ENCODE peak calls at places on chromosomes 13 and 19, in four cellular contexts. One of them, this sample, is unnamed.

GRCh38 chr13:68257111-68257842 is 1027.1 kb upstream of the PCDH9 start:
- DNase-seq in hypothalamus: no peak
- DNase-seq in stimulated activated effector memory CD8-positive, alpha-beta T cell treated with anti-CD3 and anti-CD28 coated beads, Interleukin-12 subunit alpha, Interleukin-12 subunit beta, amount 100 ng/mL, for 72 hours: no peak
- DNase-seq in left ventricle myocardium inferior: no peak
- DNase-seq in this sample: no peak

GRCh38 chr13:60627071-60627686 is 230.2 kb downstream of the TDRD3 start:
- DNase-seq in hypothalamus: no peak
- DNase-seq in stimulated activated effector memory CD8-positive, alpha-beta T cell treated with anti-CD3 and anti-CD28 coated beads, Interleukin-12 subunit alpha, Interleukin-12 subunit beta, amount 100 ng/mL, for 72 hours: no peak
- DNase-seq in left ventricle myocardium inferior: no peak
- DNase-seq in this sample: no peak

GRCh38 chr13:51502206-51502651 is 49.4 kb upstream of the INTS6 start:
- DNase-seq in hypothalamus: no peak
- DNase-seq in stimulated activated effector memory CD8-positive, alpha-beta T cell treated with anti-CD3 and anti-CD28 coated beads, Interleukin-12 subunit alpha, Interleukin-12 subunit beta, amount 100 ng/mL, for 72 hours: peak
- DNase-seq in left ventricle myocardium inferior: no peak
- DNase-seq in this sample: no peak

GRCh38 chr19:20422216-20422615 is 143.4 kb downstream of the ZNF737 start:
- DNase-seq in hypothalamus: no peak
- DNase-seq in stimulated activated effector memory CD8-positive, alpha-beta T cell treated with anti-CD3 and anti-CD28 coated beads, Interleukin-12 subunit alpha, Interleukin-12 subunit beta, amount 100 ng/mL, for 72 hours: no peak
- DNase-seq in left ventricle myocardium inferior: no peak
- DNase-seq in this sample: no peak

GRCh38 chr13:32150794-32151193 is 119.2 kb downstream of the FRY start:
- DNase-seq in hypothalamus: peak
- DNase-seq in stimulated activated effector memory CD8-positive, alpha-beta T cell treated with anti-CD3 and anti-CD28 coated beads, Interleukin-12 subunit alpha, Interleukin-12 subunit beta, amount 100 ng/mL, for 72 hours: no peak
- DNase-seq in left ventricle myocardium inferior: peak
- DNase-seq in this sample: peak

GRCh38 chr13:71799320-71799719 is 67.7 kb downstream of the DACH1 start:
- DNase-seq in hypothalamus: no peak
- DNase-seq in stimulated activated effector memory CD8-positive, alpha-beta T cell treated with anti-CD3 and anti-CD28 coated beads, Interleukin-12 subunit alpha, Interleukin-12 subunit beta, amount 100 ng/mL, for 72 hours: no peak
- DNase-seq in left ventricle myocardium inferior: no peak
- DNase-seq in this sample: no peak

GRCh38 chr13:29452773-29453574 is 142.5 kb downstream of the SLC7A1 start:
- DNase-seq in hypothalamus: no peak
- DNase-seq in stimulated activated effector memory CD8-positive, alpha-beta T cell treated with anti-CD3 and anti-CD28 coated beads, Interleukin-12 subunit alpha, Interleukin-12 subunit beta, amount 100 ng/mL, for 72 hours: no peak
- DNase-seq in left ventricle myocardium inferior: no peak
- DNase-seq in this sample: no peak

GRCh38 chr13:106796280-106797047 is 228.5 kb upstream of the ARGLU1 start:
- DNase-seq in hypothalamus: no peak
- DNase-seq in stimulated activated effector memory CD8-positive, alpha-beta T cell treated with anti-CD3 and anti-CD28 coated beads, Interleukin-12 subunit alpha, Interleukin-12 subunit beta, amount 100 ng/mL, for 72 hours: no peak
- DNase-seq in left ventricle myocardium inferior: no peak
- DNase-seq in this sample: no peak

GRCh38 chr19:51131780-51132680 is 7.3 kb downstream of the SIGLEC9 start:
- DNase-seq in hypothalamus: no peak
- DNase-seq in stimulated activated effector memory CD8-positive, alpha-beta T cell treated with anti-CD3 and anti-CD28 coated beads, Interleukin-12 subunit alpha, Interleukin-12 subunit beta, amount 100 ng/mL, for 72 hours: no peak
- DNase-seq in left ventricle myocardium inferior: peak
- DNase-seq in this sample: peak

GRCh38 chr13:41196620-41197019 is 2.3 kb upstream of the KBTBD7 start:
- DNase-seq in hypothalamus: no peak
- DNase-seq in stimulated activated effector memory CD8-positive, alpha-beta T cell treated with anti-CD3 and anti-CD28 coated beads, Interleukin-12 subunit alpha, Interleukin-12 subunit beta, amount 100 ng/mL, for 72 hours: no peak
- DNase-seq in left ventricle myocardium inferior: no peak
- DNase-seq in this sample: no peak

GRCh38 chr13:91280806-91281205 is 66.7 kb upstream of the MIR17HG start:
- DNase-seq in hypothalamus: no peak
- DNase-seq in stimulated activated effector memory CD8-positive, alpha-beta T cell treated with anti-CD3 and anti-CD28 coated beads, Interleukin-12 subunit alpha, Interleukin-12 subunit beta, amount 100 ng/mL, for 72 hours: no peak
- DNase-seq in left ventricle myocardium inferior: no peak
- DNase-seq in this sample: no peak

GRCh38 chr13:25901460-25902376 is 150.1 kb downstream of the SHISA2 start:
- DNase-seq in hypothalamus: no peak
- DNase-seq in stimulated activated effector memory CD8-positive, alpha-beta T cell treated with anti-CD3 and anti-CD28 coated beads, Interleukin-12 subunit alpha, Interleukin-12 subunit beta, amount 100 ng/mL, for 72 hours: no peak
- DNase-seq in left ventricle myocardium inferior: no peak
- DNase-seq in this sample: no peak

GRCh38 chr13:41827507-41828213 is 133.2 kb downstream of the VWA8 start:
- DNase-seq in hypothalamus: no peak
- DNase-seq in stimulated activated effector memory CD8-positive, alpha-beta T cell treated with anti-CD3 and anti-CD28 coated beads, Interleukin-12 subunit alpha, Interleukin-12 subunit beta, amount 100 ng/mL, for 72 hours: no peak
- DNase-seq in left ventricle myocardium inferior: no peak
- DNase-seq in this sample: no peak

GRCh38 chr13:94433055-94433947 is 46.2 kb downstream of the DCT start:
- DNase-seq in hypothalamus: no peak
- DNase-seq in stimulated activated effector memory CD8-positive, alpha-beta T cell treated with anti-CD3 and anti-CD28 coated beads, Interleukin-12 subunit alpha, Interleukin-12 subunit beta, amount 100 ng/mL, for 72 hours: no peak
- DNase-seq in left ventricle myocardium inferior: no peak
- DNase-seq in this sample: peak

GRCh38 chr13:101536079-101536478 is 83.6 kb downstream of the ITGBL1 start:
- DNase-seq in hypothalamus: no peak
- DNase-seq in stimulated activated effector memory CD8-positive, alpha-beta T cell treated with anti-CD3 and anti-CD28 coated beads, Interleukin-12 subunit alpha, Interleukin-12 subunit beta, amount 100 ng/mL, for 72 hours: no peak
- DNase-seq in left ventricle myocardium inferior: no peak
- DNase-seq in this sample: no peak

GRCh38 chr13:114275309-114275708 is 6.1 kb upstream of the UPF3A start:
- DNase-seq in hypothalamus: no peak
- DNase-seq in stimulated activated effector memory CD8-positive, alpha-beta T cell treated with anti-CD3 and anti-CD28 coated beads, Interleukin-12 subunit alpha, Interleukin-12 subunit beta, amount 100 ng/mL, for 72 hours: no peak
- DNase-seq in left ventricle myocardium inferior: no peak
- DNase-seq in this sample: no peak

GRCh38 chr13:78194904-78195639 is 276.4 kb upstream of the EDNRB start:
- DNase-seq in hypothalamus: no peak
- DNase-seq in stimulated activated effector memory CD8-positive, alpha-beta T cell treated with anti-CD3 and anti-CD28 coated beads, Interleukin-12 subunit alpha, Interleukin-12 subunit beta, amount 100 ng/mL, for 72 hours: no peak
- DNase-seq in left ventricle myocardium inferior: no peak
- DNase-seq in this sample: no peak

GRCh38 chr13:59776924-59777690 is 386.6 kb downstream of the DIAPH3 start:
- DNase-seq in hypothalamus: no peak
- DNase-seq in stimulated activated effector memory CD8-positive, alpha-beta T cell treated with anti-CD3 and anti-CD28 coated beads, Interleukin-12 subunit alpha, Interleukin-12 subunit beta, amount 100 ng/mL, for 72 hours: no peak
- DNase-seq in left ventricle myocardium inferior: no peak
- DNase-seq in this sample: no peak

GRCh38 chr13:86585826-86586225 is 786.6 kb upstream of the SLITRK6 start:
- DNase-seq in hypothalamus: no peak
- DNase-seq in stimulated activated effector memory CD8-positive, alpha-beta T cell treated with anti-CD3 and anti-CD28 coated beads, Interleukin-12 subunit alpha, Interleukin-12 subunit beta, amount 100 ng/mL, for 72 hours: no peak
- DNase-seq in left ventricle myocardium inferior: peak
- DNase-seq in this sample: peak

GRCh38 chr19:14410775-14411134 is 8.4 kb downstream of the DDX39A start:
- DNase-seq in hypothalamus: no peak
- DNase-seq in stimulated activated effector memory CD8-positive, alpha-beta T cell treated with anti-CD3 and anti-CD28 coated beads, Interleukin-12 subunit alpha, Interleukin-12 subunit beta, amount 100 ng/mL, for 72 hours: no peak
- DNase-seq in left ventricle myocardium inferior: no peak
- DNase-seq in this sample: no peak

GRCh38 chr13:25084101-25084500 is 11.8 kb upstream of the PABPC3 start:
- DNase-seq in hypothalamus: no peak
- DNase-seq in stimulated activated effector memory CD8-positive, alpha-beta T cell treated with anti-CD3 and anti-CD28 coated beads, Interleukin-12 subunit alpha, Interleukin-12 subunit beta, amount 100 ng/mL, for 72 hours: no peak
- DNase-seq in left ventricle myocardium inferior: no peak
- DNase-seq in this sample: no peak

GRCh38 chr19:48446579-48446978 is 796 bp downstream of the GRWD1 start:
- DNase-seq in hypothalamus: no peak
- DNase-seq in stimulated activated effector memory CD8-positive, alpha-beta T cell treated with anti-CD3 and anti-CD28 coated beads, Interleukin-12 subunit alpha, Interleukin-12 subunit beta, amount 100 ng/mL, for 72 hours: no peak
- DNase-seq in left ventricle myocardium inferior: no peak
- DNase-seq in this sample: no peak

GRCh38 chr13:95536629-95537241 is 15.8 kb upstream of the CLDN10 start:
- DNase-seq in hypothalamus: no peak
- DNase-seq in stimulated activated effector memory CD8-positive, alpha-beta T cell treated with anti-CD3 and anti-CD28 coated beads, Interleukin-12 subunit alpha, Interleukin-12 subunit beta, amount 100 ng/mL, for 72 hours: no peak
- DNase-seq in left ventricle myocardium inferior: no peak
- DNase-seq in this sample: no peak

This sample was measured in heart right ventricle.